ENCODE peak calls at places on chromosomes 12 and 14, in seven cellular contexts. L is heart left ventricle, H is breast epithelium, A is HCT116, Q is OCI-LY7, X is tibial nerve, N is testis. T is an unnamed sample.

GRCh38 chr14:89447182-89447970 is 30.3 kb upstream of the FOXN3 start:
- DNase-seq in N (no peak), X (no peak), L (no peak), H (no peak), Q (peak), A (no peak), T (no peak)

GRCh38 chr14:51576112-51576420 is 75.6 kb upstream of the FRMD6 start:
- DNase-seq in A (no peak), X (no peak), N (no peak), H (no peak), Q (no peak), L (no peak), T (no peak)

GRCh38 chr12:65567820-65568219 is 256.5 kb upstream of the HMGA2 start:
- DNase-seq in N (no peak), L (no peak), A (no peak), Q (no peak), H (no peak), X (no peak), T (no peak)

GRCh38 chr14:56324831-56325230 is 206.6 kb downstream of the PELI2 start:
- DNase-seq in L (no peak), N (no peak), X (no peak), H (no peak), Q (no peak), A (no peak), T (no peak)

GRCh38 chr12:6199531-6200265 is 502 bp upstream of the CD9 start:
- DNase-seq in H (peak), Q (no peak), A (no peak), N (peak), L (peak), X (no peak), T (no peak)

GRCh38 chr12:124490584-124491305 is 76.7 kb downstream of the NCOR2 start:
- DNase-seq in Q (no peak), H (no peak), X (peak), L (peak), N (peak), A (no peak), T (no peak)

GRCh38 chr12:115213538-115213961 is 529.6 kb upstream of the TBX3 start:
- DNase-seq in X (no peak), A (no peak), H (no peak), Q (no peak), L (peak), N (peak), T (no peak)

GRCh38 chr12:6275609-6276246 is 34.8 kb upstream of the PLEKHG6 start:
- DNase-seq in A (no peak), Q (no peak), L (no peak), H (no peak), X (no peak), N (no peak), T (no peak)

GRCh38 chr12:47397664-47398281 is 308.1 kb downstream of the RPAP3 start:
- DNase-seq in N (peak), H (no peak), A (peak), Q (peak), L (no peak), X (no peak), T (no peak)

GRCh38 chr14:56333361-56334279 is 215.4 kb downstream of the PELI2 start:
- DNase-seq in N (no peak), A (no peak), L (no peak), X (no peak), H (no peak), Q (no peak), T (no peak)

GRCh38 chr12:13293086-13293485 is 96.6 kb downstream of the EMP1 start:
- DNase-seq in X (no peak), N (no peak), H (no peak), L (no peak), A (no peak), Q (no peak), T (no peak)

GRCh38 chr12:108107293-108107692 is 21.8 kb upstream of the WSCD2 start:
- DNase-seq in H (no peak), X (no peak), Q (no peak), L (no peak), N (no peak), A (no peak), T (no peak)

GRCh38 chr14:37816743-37817295 is 221.4 kb downstream of the TTC6 start:
- DNase-seq in N (no peak), Q (no peak), H (no peak), A (no peak), X (no peak), L (no peak), T (no peak)

GRCh38 chr14:92619671-92620437 is 106.3 kb downstream of the RIN3 start:
- DNase-seq in L (no peak), Q (no peak), H (no peak), N (no peak), X (peak), A (no peak), T (no peak)

GRCh38 chr12:41213107-41213506 is 25.0 kb downstream of the PDZRN4 start:
- DNase-seq in Q (no peak), H (no peak), X (no peak), N (no peak), L (no peak), A (no peak), T (no peak)

GRCh38 chr14:100201701-100202100 is 37.2 kb upstream of the YY1 start:
- DNase-seq in L (no peak), X (no peak), N (no peak), H (no peak), Q (no peak), A (no peak), T (no peak)

DNA sequence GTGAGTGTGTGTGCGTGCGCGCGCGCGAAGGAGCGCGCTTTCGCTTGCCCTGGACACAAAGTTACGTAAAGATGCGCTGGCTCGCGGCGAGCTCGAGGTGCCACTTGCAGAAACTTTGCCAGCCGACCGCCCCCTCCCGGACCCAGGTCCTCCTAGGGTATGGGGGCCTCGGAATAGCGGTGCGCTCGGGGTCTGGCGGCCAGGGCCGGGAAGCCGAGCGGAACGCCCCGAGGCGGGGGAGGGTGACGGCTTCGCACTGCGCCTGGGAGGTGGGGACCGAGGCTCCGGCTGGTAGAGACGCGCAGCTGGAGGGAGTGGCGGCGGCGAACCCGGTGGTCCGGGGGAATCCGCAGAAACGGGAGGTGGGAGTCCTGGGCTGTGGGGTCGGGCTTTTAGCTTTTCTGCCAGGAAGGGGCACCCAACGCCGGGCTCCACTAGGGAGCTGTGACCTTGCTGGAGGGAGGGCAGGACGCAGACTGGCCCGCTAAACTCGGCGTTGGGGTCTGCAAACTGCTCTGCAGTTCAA is 837 bp downstream of the RFX4 start:
- DNase-seq in N (no peak), L (no peak), Q (no peak), H (no peak), X (no peak), A (no peak), T (no peak)
- H3K4me3 ChIP-seq in N (peak), L (no peak), Q (no peak), H (peak), X (peak), A (no peak), T (peak)

DNA sequence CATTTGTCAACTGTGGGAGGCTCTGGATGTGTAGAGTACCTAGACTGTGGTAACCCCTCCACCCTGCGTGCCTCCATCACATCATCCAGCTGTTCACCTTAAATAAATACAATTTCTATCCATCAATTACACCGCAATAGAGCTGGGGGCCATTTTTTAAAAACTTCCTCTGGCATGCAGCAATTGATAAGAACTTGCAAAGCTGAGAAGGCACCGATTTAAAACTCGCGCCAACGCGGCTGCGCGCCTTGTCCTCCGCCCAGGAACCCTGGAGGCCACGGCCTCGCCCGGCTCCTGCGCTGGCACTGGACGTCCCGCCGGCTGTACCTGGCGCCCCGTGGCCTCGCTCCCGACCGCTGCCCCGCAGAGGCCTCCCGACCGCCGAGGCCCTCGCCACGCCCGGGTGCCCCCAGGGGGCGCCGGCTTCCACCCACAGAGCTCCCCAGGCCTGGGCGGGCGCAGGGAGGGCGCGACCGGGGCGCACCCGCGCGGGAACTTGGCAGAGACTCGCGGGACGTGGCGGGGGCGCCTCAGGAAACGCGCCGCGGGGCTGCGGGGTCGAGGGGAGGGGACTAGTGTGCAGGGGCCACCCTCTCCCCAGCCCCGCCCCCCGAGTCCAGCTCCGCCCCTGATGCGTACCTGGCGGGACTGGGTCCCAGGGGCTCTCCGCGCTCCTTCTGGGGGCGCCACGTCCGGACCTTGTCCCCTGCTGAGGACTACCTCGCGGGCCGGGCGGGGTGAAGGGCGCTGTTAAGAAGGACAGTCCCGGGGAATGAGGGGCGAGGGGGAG is 65.6 kb downstream of the TNFAIP2 start:
- DNase-seq in N (peak), L (peak), X (no peak), H (no peak), Q (no peak), A (no peak), T (no peak)
- TF ChIP-seq CTCF in N (peak), L (peak), X (peak), H (peak), Q (no peak), A (no peak), T (no peak)

DNA sequence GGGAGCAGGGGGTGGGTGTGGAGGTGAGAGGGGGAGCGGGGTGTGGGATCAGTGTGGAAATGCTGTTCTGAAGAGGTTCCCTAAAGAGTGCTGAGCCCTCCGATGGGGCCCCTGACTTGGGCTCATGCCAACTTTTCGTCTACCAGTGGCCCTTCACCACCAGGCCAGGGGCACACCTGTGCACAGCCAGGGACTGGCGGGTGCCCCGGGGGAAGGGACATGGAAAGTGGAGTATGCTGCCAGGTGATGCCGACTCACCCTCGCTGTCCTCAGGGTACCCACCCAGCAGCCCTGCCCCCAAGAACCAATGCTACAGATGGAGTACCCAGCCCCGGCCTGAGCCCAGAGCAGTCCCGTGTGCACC is 26.2 kb downstream of the AMN start:
- DNase-seq in A (no peak), X (no peak), L (no peak), Q (no peak), H (no peak), N (no peak), T (no peak)
- H3K4me3 ChIP-seq in A (no peak), X (no peak), L (no peak), Q (no peak), H (no peak), N (no peak), T (no peak)

GRCh38 chr12:46185686-46186085 is 83.2 kb downstream of the SLC38A1 start:
- DNase-seq in X (no peak), N (no peak), L (no peak), Q (no peak), A (no peak), H (no peak), T (no peak)
- TF ChIP-seq CTCF in X (no peak), N (no peak), L (no peak), Q (no peak), A (no peak), H (no peak), T (no peak)